ENCODE peak calls at places on chromosome 18, in nine cellular contexts. D is NAMALWA; I is stimulated activated CD4-positive, alpha-beta T cell treated with anti-CD3 and anti-CD28 coated beads, Interleukin-12 subunit alpha, Interleukin-12 subunit beta, amount 100 ng/mL, for 48 hours; N is T follicular helper cell; R is kidney glomerular epithelial cell; A is HEK293T; P is lung microvascular endothelial cell; S is H9; M is glutamatergic neuron. T is an unnamed sample.

GRCh38 chr18:76459312-76459686 is 35.7 kb downstream of the ZNF516 start:
- DNase-seq in P (no peak), N (no peak), M (no peak), S (no peak), I (no peak), R (no peak), A (no peak), D (no peak), T (no peak)

GRCh38 chr18:74173434-74173750 is 25.1 kb downstream of the TIMM21 start:
- DNase-seq in I (no peak), M (no peak), S (no peak), P (no peak), A (no peak), N (no peak), D (no peak), R (no peak), T (no peak)

GRCh38 chr18:38940863-38941531 is 1375.4 kb upstream of the CELF4 start:
- DNase-seq in I (peak), P (peak), M (no peak), A (no peak), S (no peak), N (peak), D (peak), R (peak), T (no peak)

GRCh38 chr18:40056085-40056484 is 1898.9 kb upstream of the PIK3C3 start:
- DNase-seq in P (no peak), N (no peak), A (no peak), S (no peak), I (no peak), M (no peak), R (no peak), D (no peak), T (peak)

GRCh38 chr18:57312346-57313144 is 39.8 kb upstream of the ST8SIA3 start:
- DNase-seq in A (no peak), S (no peak), M (no peak), P (no peak), I (no peak), R (no peak), N (no peak), D (no peak), T (no peak)

GRCh38 chr18:69916412-69916811 is 31.3 kb downstream of the CD226 start:
- DNase-seq in S (no peak), R (no peak), I (no peak), A (no peak), D (no peak), M (no peak), P (no peak), N (no peak), T (no peak)

GRCh38 chr18:79405781-79406575 is 10.2 kb downstream of the NFATC1 start:
- DNase-seq in D (peak), M (peak), R (no peak), S (no peak), I (peak), P (peak), N (peak), A (no peak), T (peak)

GRCh38 chr18:54928236-54928635 is 31.0 kb downstream of the CCDC68 start:
- DNase-seq in I (no peak), A (no peak), N (no peak), R (peak), D (no peak), M (no peak), P (no peak), S (no peak), T (no peak)

GRCh38 chr18:67483237-67483636 is 33.3 kb downstream of the DSEL start:
- DNase-seq in P (peak), I (no peak), R (no peak), N (no peak), A (no peak), D (no peak), S (no peak), M (no peak), T (no peak)

GRCh38 chr18:7729858-7730257 is 162.7 kb downstream of the PTPRM start:
- DNase-seq in I (no peak), R (no peak), D (no peak), P (no peak), S (no peak), A (no peak), N (no peak), M (no peak), T (no peak)

GRCh38 chr18:48073231-48073930 is 142.9 kb upstream of the SMAD2 start:
- DNase-seq in D (no peak), N (no peak), P (peak), I (no peak), S (no peak), A (no peak), R (no peak), M (no peak), T (no peak)